ENCODE peak calls at places on chromosomes 7 and 10, in seven cellular contexts. R is psoas muscle; M is right cardiac atrium; P is GM23338; Y is tibial artery; W is bronchial epithelial cell; O is CD8-positive, alpha-beta memory T cell. B is an unnamed sample. For H3K27me3, the result is how much of the 10 kb centered on the place peaks cover.

GRCh38 chr10:84762754-84763394 is 434.5 kb downstream of the CCSER2 start:
- DNase-seq in R (no peak), M (no peak), P (peak), Y (no peak), W (no peak), O (no peak), B (no peak)

GRCh38 chr7:110600983-110601382 is 489.9 kb upstream of the LRRN3 start:
- DNase-seq in R (no peak), M (no peak), P (no peak), Y (no peak), W (no peak), O (no peak), B (no peak)

GRCh38 chr10:102661614-102662133 is 17.4 kb downstream of the TRIM8 start:
- DNase-seq in R (no peak), M (no peak), P (no peak), Y (no peak), W (no peak), O (no peak), B (no peak)

GRCh38 chr10:124016795-124017375 is 76.5 kb downstream of the CHST15 start:
- DNase-seq in R (peak), M (no peak), P (no peak), Y (no peak), W (no peak), O (peak), B (no peak)

GRCh38 chr7:121485457-121486243 is 89.5 kb upstream of the FAM3C start:
- DNase-seq in R (no peak), M (peak), P (no peak), Y (no peak), W (no peak), O (no peak), B (no peak)

GRCh38 chr10:58909881-58910280 is 266.6 kb upstream of the PHYHIPL start:
- DNase-seq in R (no peak), M (no peak), P (no peak), Y (no peak), W (no peak), O (no peak), B (no peak)

GRCh38 chr10:86684305-86684704 is 16.0 kb downstream of the LDB3 start:
- DNase-seq in R (peak), M (peak), P (peak), Y (peak), W (no peak), O (no peak), B (no peak)

GRCh38 chr10:634256-634655 is 55.2 kb downstream of the DIP2C start:
- DNase-seq in R (no peak), M (no peak), P (no peak), Y (peak), W (no peak), O (no peak), B (no peak)

GRCh38 chr7:43135129-43135528 is 22.7 kb downstream of the HECW1 start:
- DNase-seq in R (no peak), M (no peak), P (peak), Y (no peak), W (peak), O (no peak), B (no peak)

GRCh38 chr10:118369806-118370205 is 27.7 kb upstream of the FAM204A start:
- DNase-seq in R (no peak), M (no peak), P (no peak), Y (no peak), W (peak), O (no peak), B (peak)

GRCh38 chr7:2638224-2638991 is 6.6 kb downstream of the TTYH3 start:
- DNase-seq in R (peak), M (peak), P (no peak), Y (peak), W (no peak), O (no peak), B (no peak)

GRCh38 chr10:48770558-48771089 is 86.0 kb downstream of the WDFY4 start:
- DNase-seq in R (no peak), M (no peak), P (no peak), Y (no peak), W (no peak), O (no peak), B (no peak)

GRCh38 chr7:41006591-41006990 is 696.3 kb downstream of the INHBA start:
- DNase-seq in R (no peak), M (no peak), P (no peak), Y (no peak), W (peak), O (no peak), B (no peak)

GRCh38 chr7:27635728-27636127 is 27.0 kb downstream of the HIBADH start:
- DNase-seq in R (no peak), M (no peak), P (no peak), Y (no peak), W (no peak), O (no peak), B (no peak)

GRCh38 chr7:131026297-131027003 is 292.4 kb upstream of the KLF14 start:
- DNase-seq in R (no peak), M (no peak), P (no peak), Y (no peak), W (peak), O (no peak), B (no peak)

GRCh38 chr10:130986828-130987227 is 324.7 kb downstream of the TCERG1L start:
- DNase-seq in R (no peak), M (no peak), P (no peak), Y (no peak), W (no peak), O (peak), B (no peak)

GRCh38 chr10:126205482-126206210 is 182.6 kb downstream of the ADAM12 start:
- DNase-seq in R (no peak), M (no peak), P (no peak), Y (no peak), W (no peak), O (no peak), B (no peak)

GRCh38 chr10:90028312-90028711 is 326.9 kb downstream of the KIF20B start:
- DNase-seq in R (no peak), M (no peak), P (no peak), Y (no peak), W (no peak), O (no peak), B (no peak)

GRCh38 chr10:71756441-71757191 is 16.7 kb downstream of the VSIR start:
- DNase-seq in R (no peak), M (peak), P (no peak), Y (no peak), W (no peak), O (no peak), B (no peak)

GRCh38 chr10:114477285-114477684 is 73.0 kb upstream of the AFAP1L2 start:
- DNase-seq in R (peak), M (peak), P (no peak), Y (peak), W (no peak), O (no peak), B (no peak)

GRCh38 chr10:3971713-3972112 is 186.7 kb upstream of the KLF6 start:
- DNase-seq in R (no peak), M (no peak), P (no peak), Y (no peak), W (no peak), O (no peak), B (no peak)

GRCh38 chr10:80554050-80554449 is 16.3 kb downstream of the SH2D4B start:
- DNase-seq in R (no peak), M (no peak), P (no peak), Y (no peak), W (no peak), O (no peak), B (peak)

GRCh38 chr10:35554461-35555056 is 50.6 kb upstream of the GJD4 start:
- DNase-seq in R (no peak), M (no peak), P (no peak), Y (no peak), W (no peak), O (no peak), B (no peak)

GRCh38 chr7:74569501-74570075 is 87.9 kb upstream of the GTF2I start:
- DNase-seq in R (no peak), M (no peak), P (no peak), Y (no peak), W (no peak), O (no peak), B (no peak)

GRCh38 chr10:119511828-119512515 is 30.5 kb downstream of the RGS10 start:
- DNase-seq in R (no peak), M (no peak), P (no peak), Y (no peak), W (no peak), O (no peak), B (no peak)

GRCh38 chr7:151113344-151114150 is 27.3 kb downstream of the AGAP3 start:
- DNase-seq in R (no peak), M (no peak), P (peak), Y (no peak), W (peak), O (no peak), B (peak)

GRCh38 chr10:101602767-101603398 is 14.8 kb downstream of the DPCD start:
- DNase-seq in R (peak), M (peak), P (peak), Y (no peak), W (peak), O (peak), B (peak)

GRCh38 chr10:63003816-63004453 is 129.2 kb upstream of the NRBF2 start:
- DNase-seq in R (no peak), M (no peak), P (peak), Y (no peak), W (peak), O (no peak), B (no peak)

GRCh38 chr10:72275351-72276012 is 1.8 kb downstream of the DDIT4 start:
- DNase-seq in R (peak), M (peak), P (peak), Y (no peak), W (no peak), O (no peak), B (no peak)

GRCh38 chr7:128891942-128892269 is 18.6 kb downstream of the KCP start:
- DNase-seq in R (peak), M (no peak), P (no peak), Y (no peak), W (no peak), O (peak), B (no peak)

GRCh38 chr10:132448248-132448731 is 51.3 kb downstream of the PWWP2B start:
- DNase-seq in R (peak), M (peak), P (peak), Y (no peak), W (peak), O (peak), B (peak)

GRCh38 chr10:121113906-121114305 is 262.7 kb downstream of the WDR11 start:
- DNase-seq in R (no peak), M (no peak), P (no peak), Y (no peak), W (no peak), O (no peak), B (no peak)

GRCh38 chr10:30111340-30111980 is 52.1 kb upstream of the JCAD start:
- DNase-seq in R (no peak), M (no peak), P (no peak), Y (no peak), W (peak), O (no peak), B (no peak)

GRCh38 chr7:151572136-151572535 is 52.4 kb upstream of the RHEB start:
- DNase-seq in R (no peak), M (no peak), P (no peak), Y (no peak), W (no peak), O (no peak), B (no peak)

DNA sequence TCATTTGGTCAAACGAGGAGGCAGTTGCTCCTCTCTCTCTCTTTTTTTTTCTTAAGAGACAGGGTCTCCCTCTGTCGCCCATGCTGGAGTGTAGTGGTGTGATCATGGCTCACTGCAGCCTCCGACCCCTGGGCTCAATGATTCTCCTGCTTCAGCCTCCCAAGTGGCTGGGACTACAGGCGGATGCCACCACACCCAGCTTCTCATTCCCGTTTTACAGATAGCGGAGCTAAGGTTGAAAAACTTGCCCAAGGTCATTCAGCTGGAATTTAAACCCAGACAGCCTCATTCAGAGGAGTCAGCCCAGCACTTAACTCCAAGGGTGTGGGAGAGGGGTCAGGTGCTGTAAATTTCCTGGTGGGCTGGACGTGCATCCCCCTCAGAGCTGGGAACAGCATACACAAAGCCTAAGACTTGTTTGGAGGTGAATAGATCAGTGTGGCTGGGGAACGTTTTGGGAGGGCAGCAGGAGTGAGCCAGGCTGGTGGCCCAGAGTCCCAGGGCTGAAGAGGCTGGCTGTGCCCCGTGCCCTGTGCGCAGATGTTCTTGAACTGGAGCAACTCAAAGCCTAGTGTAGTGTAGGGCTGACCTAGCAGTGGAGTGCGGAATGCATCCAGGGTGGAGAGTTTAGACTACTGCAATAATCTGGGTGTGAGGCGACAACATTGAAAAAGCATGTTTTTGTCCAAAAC is 2.3 kb downstream of the HTRA1 start:
- DNase-seq in R (no peak), M (no peak), P (no peak), Y (no peak), W (no peak), O (no peak), B (no peak)
- H3K4me3 ChIP-seq in R (peak), M (peak), P (peak), Y (peak), W (peak), O (no peak), B (no peak)

GRCh38 chr7:49424109-49424508 is 349.3 kb upstream of the VWC2 start:
- DNase-seq in R (no peak), M (no peak), P (no peak), Y (no peak), W (peak), O (no peak), B (no peak)

GRCh38 chr7:49422564-49422963 is 350.9 kb upstream of the VWC2 start:
- DNase-seq in R (no peak), M (no peak), P (no peak), Y (no peak), W (no peak), O (no peak), B (no peak)

GRCh38 chr7:49417034-49417433 is 356.4 kb upstream of the VWC2 start:
- DNase-seq in R (no peak), M (no peak), P (no peak), Y (no peak), W (no peak), O (no peak), B (no peak)

DNA sequence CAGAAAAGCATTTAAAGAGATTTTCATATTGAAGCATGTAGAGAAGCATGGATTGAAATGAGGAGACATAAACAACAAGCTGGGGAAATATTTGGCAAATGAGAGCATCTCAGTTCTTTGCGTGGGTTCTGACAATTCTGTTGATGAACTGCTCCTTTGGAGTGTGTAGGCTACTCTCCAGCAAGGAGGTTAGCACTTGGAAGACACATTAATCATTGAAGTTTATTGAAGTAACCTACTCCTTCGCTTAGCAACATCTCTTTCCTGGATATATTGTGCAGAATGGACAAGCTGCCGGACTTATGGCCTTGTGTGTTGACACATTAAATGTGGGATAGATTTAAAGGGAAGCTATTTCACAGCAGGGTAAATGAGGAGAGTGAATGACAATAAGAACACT is 354.5 kb upstream of the VWC2 start:
- DNase-seq in R (no peak), M (no peak), P (no peak), Y (no peak), W (no peak), O (no peak), B (no peak)
- H3K27me3 ChIP-seq in R (under half), M (under half), P (under half), Y (under half), W (under half), O (under half), B (under half)

GRCh38 chr10:70480254-70480861 is 1.8 kb downstream of the PALD1 start:
- DNase-seq in R (peak), M (no peak), P (no peak), Y (no peak), W (no peak), O (no peak), B (no peak)
- H3K4me3 ChIP-seq in R (peak), M (peak), P (peak), Y (peak), W (no peak), O (peak), B (no peak)

GRCh38 chr7:51452694-51453093 is 136.1 kb upstream of the COBL start:
- DNase-seq in R (no peak), M (no peak), P (no peak), Y (no peak), W (no peak), O (no peak), B (no peak)
- H3K27me3 ChIP-seq in R (under half), M (under half), P (under half), Y (under half), W (under half), O (under half), B (under half)

GRCh38 chr7:70919491-70920073 is 212.4 kb upstream of the GALNT17 start:
- DNase-seq in R (no peak), M (no peak), P (no peak), Y (peak), W (no peak), O (no peak), B (no peak)

GRCh38 chr7:70925411-70926115 is 206.4 kb upstream of the GALNT17 start:
- DNase-seq in R (no peak), M (no peak), P (peak), Y (no peak), W (no peak), O (no peak), B (no peak)

GRCh38 chr7:70920886-70921285 is 211.1 kb upstream of the GALNT17 start:
- DNase-seq in R (no peak), M (no peak), P (peak), Y (no peak), W (no peak), O (no peak), B (no peak)

DNA sequence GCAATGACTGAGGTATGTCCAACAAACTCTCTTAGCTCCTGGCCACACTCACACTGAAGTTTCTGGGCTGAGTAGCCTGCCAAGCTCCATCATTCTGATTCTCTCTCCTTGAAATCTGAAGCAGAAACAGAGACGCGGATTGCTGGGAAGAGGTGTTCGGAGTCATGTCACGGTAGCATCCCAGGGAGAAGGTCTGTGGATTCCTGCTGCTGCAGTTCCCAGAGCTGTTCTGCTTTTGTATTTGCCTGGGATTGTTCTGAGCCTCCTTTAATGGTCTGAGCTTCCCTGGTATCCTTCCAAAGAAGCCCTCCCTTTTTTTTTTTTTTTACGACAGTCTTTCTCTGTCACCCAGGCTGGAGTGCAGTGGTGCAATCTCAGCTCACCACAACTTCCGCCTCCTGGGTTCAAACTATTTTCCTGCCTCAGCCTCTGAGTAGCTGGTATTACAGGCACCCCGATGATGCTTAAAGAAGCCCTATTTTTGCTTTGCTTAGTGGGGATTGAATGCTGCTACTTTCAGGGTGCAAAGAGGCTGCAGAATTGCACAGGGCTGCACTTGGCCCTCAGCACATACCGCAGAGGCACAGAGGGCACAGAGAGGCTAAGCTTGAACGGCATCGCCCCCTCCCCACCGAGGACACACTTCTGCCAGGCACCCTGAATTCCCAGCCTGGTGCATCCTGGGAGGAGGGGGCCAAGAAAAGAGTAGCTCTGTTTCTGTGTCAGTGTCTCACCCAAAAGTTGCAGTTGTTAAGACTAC is 208.7 kb upstream of the GALNT17 start:
- DNase-seq in R (no peak), M (no peak), P (no peak), Y (no peak), W (no peak), O (no peak), B (no peak)
- H3K4me3 ChIP-seq in R (no peak), M (no peak), P (no peak), Y (no peak), W (no peak), O (no peak), B (no peak)

GRCh38 chr7:155448632-155449007 is 9.3 kb upstream of the EN2 start:
- DNase-seq in R (no peak), M (no peak), P (peak), Y (no peak), W (no peak), O (peak), B (no peak)

GRCh38 chr7:155449008-155449879 is 8.7 kb upstream of the EN2 start:
- DNase-seq in R (no peak), M (no peak), P (peak), Y (no peak), W (no peak), O (peak), B (no peak)

GRCh38 chr7:155450828-155451521 is 7.0 kb upstream of the EN2 start:
- DNase-seq in R (no peak), M (no peak), P (peak), Y (no peak), W (no peak), O (peak), B (no peak)

GRCh38 chr7:155450558-155450827 is 7.4 kb upstream of the EN2 start:
- DNase-seq in R (no peak), M (no peak), P (no peak), Y (no peak), W (no peak), O (no peak), B (no peak)

DNA sequence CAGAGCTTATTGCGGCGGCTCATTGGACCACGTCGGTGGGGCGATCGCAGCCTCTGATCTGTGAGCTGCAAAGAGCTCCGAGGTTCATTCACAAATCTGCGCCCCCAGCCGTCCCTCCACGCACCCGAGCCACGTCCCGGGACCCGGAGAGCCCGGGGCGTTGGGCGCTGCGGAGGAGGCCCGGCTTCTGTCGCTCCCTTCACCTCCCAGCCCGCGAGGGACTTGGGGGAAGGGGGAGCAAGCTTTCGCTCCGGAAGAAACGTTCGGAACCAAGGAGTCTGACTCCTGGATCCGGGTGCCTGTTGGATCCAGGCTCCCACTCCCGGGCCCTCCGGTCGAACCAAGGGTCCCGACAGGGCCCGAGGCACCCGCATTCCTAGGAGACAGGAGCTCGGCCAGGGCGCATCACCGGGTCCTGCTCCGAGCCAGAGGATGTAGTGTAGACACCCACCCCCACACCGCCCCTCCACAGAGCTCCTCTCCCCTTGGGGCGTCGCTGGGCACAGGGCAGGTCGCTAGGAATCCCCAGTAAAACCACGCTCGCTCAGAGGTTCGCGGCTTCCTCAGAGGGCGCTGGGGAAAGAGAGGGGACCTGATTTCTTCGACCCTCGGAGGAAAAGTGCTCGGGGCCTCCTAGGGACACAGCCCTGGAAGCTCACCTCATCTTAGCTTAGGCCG is 7.9 kb upstream of the EN2 start:
- DNase-seq in R (no peak), M (no peak), P (peak), Y (no peak), W (no peak), O (peak), B (no peak)
- H3K27me3 ChIP-seq in R (half or more), M (under half), P (half or more), Y (under half), W (half or more), O (under half), B (under half)

B was measured in lung.